ENCODE peak calls at places on chromosomes 5 and 9, in eight cellular contexts. C is NCI-H146; O is Kasumi-1; S is H1; Z is stimulated activated CD4-positive, alpha-beta T cell treated with anti-CD3 and anti-CD28 coated beads, Interleukin-15, amount 100 ng/mL, for 24 hours; T is AG08396; F is hepatocyte; G is fibroblast of mammary gland. R is an unnamed sample.

GRCh38 chr9:13461588-13461987 is 182.1 kb upstream of the MPDZ start:
- DNase-seq in C (no peak), O (no peak), S (no peak), Z (no peak), T (no peak), F (no peak), G (no peak), R (no peak)

GRCh38 chr5:148474025-148474511 is 90.3 kb downstream of the FBXO38 start:
- DNase-seq in C (no peak), O (no peak), S (no peak), Z (no peak), T (no peak), F (no peak), G (peak), R (no peak)

GRCh38 chr5:174145821-174146220 is 100.3 kb downstream of the NSG2 start:
- DNase-seq in C (no peak), O (no peak), S (no peak), Z (peak), T (no peak), F (no peak), G (peak), R (no peak)

GRCh38 chr9:135512241-135512603 is 9.0 kb upstream of the LCN1 start:
- DNase-seq in C (no peak), O (no peak), S (no peak), Z (no peak), T (no peak), F (no peak), G (no peak), R (no peak)

GRCh38 chr5:173823721-173824567 is 64.2 kb upstream of the CPEB4 start:
- DNase-seq in C (no peak), O (no peak), S (no peak), Z (no peak), T (peak), F (peak), G (peak), R (no peak)

GRCh38 chr9:88173378-88173999 is 35.2 kb upstream of the SPATA31C2 start:
- DNase-seq in C (peak), O (peak), S (peak), Z (peak), T (peak), F (peak), G (peak), R (peak)

GRCh38 chr9:131185924-131186323 is 60.5 kb downstream of the NUP214 start:
- DNase-seq in C (no peak), O (no peak), S (no peak), Z (no peak), T (no peak), F (no peak), G (no peak), R (no peak)

GRCh38 chr5:74633710-74634109 is 6.8 kb downstream of the ENC1 start:
- DNase-seq in C (no peak), O (no peak), S (no peak), Z (no peak), T (no peak), F (no peak), G (no peak), R (no peak)

GRCh38 chr9:12875216-12875615 is 100.4 kb downstream of the LURAP1L start:
- DNase-seq in C (no peak), O (no peak), S (no peak), Z (no peak), T (no peak), F (no peak), G (peak), R (no peak)

GRCh38 chr5:171595801-171596231 is 176.4 kb downstream of the FGF18 start:
- DNase-seq in C (no peak), O (no peak), S (no peak), Z (peak), T (peak), F (no peak), G (peak), R (no peak)

GRCh38 chr5:73786043-73786831 is 160.2 kb downstream of the ARHGEF28 start:
- DNase-seq in C (peak), O (no peak), S (no peak), Z (no peak), T (no peak), F (peak), G (no peak), R (no peak)

GRCh38 chr9:114905160-114905940 is 25.0 kb downstream of the TNFSF8 start:
- DNase-seq in C (no peak), O (no peak), S (no peak), Z (no peak), T (no peak), F (no peak), G (no peak), R (no peak)

GRCh38 chr5:165781703-165782102 is 2276.3 kb downstream of the MAT2B start:
- DNase-seq in C (no peak), O (no peak), S (no peak), Z (no peak), T (no peak), F (no peak), G (no peak), R (no peak)

GRCh38 chr5:13946111-13946510 is 1.6 kb upstream of the DNAH5 start:
- DNase-seq in C (no peak), O (no peak), S (no peak), Z (no peak), T (no peak), F (no peak), G (peak), R (no peak)

GRCh38 chr5:122368845-122369244 is 56.8 kb downstream of the SNCAIP start:
- DNase-seq in C (no peak), O (no peak), S (no peak), Z (no peak), T (no peak), F (no peak), G (no peak), R (no peak)

GRCh38 chr9:92712767-92713166 is 42.8 kb upstream of the IPPK start:
- DNase-seq in C (no peak), O (no peak), S (no peak), Z (no peak), T (peak), F (no peak), G (no peak), R (no peak)

GRCh38 chr9:124045830-124046177 is 34.2 kb downstream of the LHX2 start:
- DNase-seq in C (no peak), O (no peak), S (no peak), Z (no peak), T (no peak), F (no peak), G (no peak), R (no peak)

GRCh38 chr5:148897842-148898241 is 71.4 kb downstream of the ADRB2 start:
- DNase-seq in C (no peak), O (no peak), S (no peak), Z (no peak), T (no peak), F (no peak), G (no peak), R (no peak)

GRCh38 chr5:172591636-172592035 is 49.4 kb upstream of the NEURL1B start:
- DNase-seq in C (no peak), O (no peak), S (no peak), Z (no peak), T (no peak), F (no peak), G (no peak), R (no peak)

GRCh38 chr5:140833993-140834392 is at the start of gene PCDHA7:
- DNase-seq in C (no peak), O (no peak), S (no peak), Z (no peak), T (peak), F (no peak), G (peak), R (no peak)

GRCh38 chr9:7907636-7908195 is 108.1 kb upstream of the DMAC1 start:
- DNase-seq in C (no peak), O (no peak), S (no peak), Z (no peak), T (no peak), F (no peak), G (no peak), R (no peak)

GRCh38 chr9:124001445-124001799 is 10.1 kb upstream of the LHX2 start:
- DNase-seq in C (peak), O (no peak), S (no peak), Z (no peak), T (no peak), F (no peak), G (no peak), R (no peak)

GRCh38 chr5:128673411-128673957 is 135.4 kb upstream of the FBN2 start:
- DNase-seq in C (no peak), O (no peak), S (no peak), Z (no peak), T (no peak), F (no peak), G (peak), R (no peak)

GRCh38 chr9:91405343-91406077 is 18.1 kb downstream of the NFIL3 start:
- DNase-seq in C (no peak), O (peak), S (no peak), Z (no peak), T (no peak), F (no peak), G (no peak), R (no peak)

GRCh38 chr9:126114409-126114760 is 212.2 kb upstream of the MVB12B start:
- DNase-seq in C (no peak), O (no peak), S (peak), Z (no peak), T (no peak), F (no peak), G (no peak), R (no peak)

GRCh38 chr9:18658764-18659705 is 185.1 kb downstream of the ADAMTSL1 start:
- DNase-seq in C (no peak), O (no peak), S (no peak), Z (no peak), T (peak), F (no peak), G (peak), R (no peak)

GRCh38 chr5:9356306-9356942 is 189.5 kb downstream of the SEMA5A start:
- DNase-seq in C (no peak), O (no peak), S (no peak), Z (no peak), T (no peak), F (no peak), G (no peak), R (no peak)

GRCh38 chr9:124594215-124594614 is 87.0 kb upstream of the NR5A1 start:
- DNase-seq in C (no peak), O (no peak), S (no peak), Z (no peak), T (no peak), F (no peak), G (no peak), R (no peak)

GRCh38 chr9:698276-698675 is 143.2 kb upstream of the DMRT1 start:
- DNase-seq in C (no peak), O (no peak), S (no peak), Z (no peak), T (peak), F (no peak), G (peak), R (no peak)

GRCh38 chr5:137205237-137205636 is 293.9 kb downstream of the SPOCK1 start:
- DNase-seq in C (no peak), O (no peak), S (no peak), Z (no peak), T (no peak), F (no peak), G (no peak), R (no peak)

GRCh38 chr9:130526854-130527650 is 52.3 kb upstream of the FUBP3 start:
- DNase-seq in C (no peak), O (no peak), S (no peak), Z (no peak), T (no peak), F (no peak), G (no peak), R (no peak)

GRCh38 chr5:124504081-124504916 is 242.1 kb downstream of the ZNF608 start:
- DNase-seq in C (no peak), O (no peak), S (no peak), Z (no peak), T (no peak), F (no peak), G (no peak), R (no peak)

GRCh38 chr5:99105216-99105615 is 176.4 kb upstream of the CHD1 start:
- DNase-seq in C (no peak), O (no peak), S (no peak), Z (no peak), T (no peak), F (no peak), G (peak), R (no peak)

GRCh38 chr5:179553875-179554274 is 3.5 kb downstream of the RUFY1 start:
- DNase-seq in C (no peak), O (no peak), S (no peak), Z (no peak), T (peak), F (peak), G (peak), R (no peak)

GRCh38 chr9:13500034-13500433 is 220.5 kb upstream of the MPDZ start:
- DNase-seq in C (no peak), O (no peak), S (no peak), Z (no peak), T (no peak), F (no peak), G (no peak), R (no peak)

GRCh38 chr9:95383198-95383673 is 65.7 kb upstream of the FANCC start:
- DNase-seq in C (no peak), O (no peak), S (peak), Z (no peak), T (peak), F (no peak), G (peak), R (no peak)

GRCh38 chr9:107644774-107645463 is 155.3 kb upstream of the KLF4 start:
- DNase-seq in C (no peak), O (peak), S (no peak), Z (no peak), T (no peak), F (no peak), G (no peak), R (no peak)